ENCODE peak calls at places on chromosomes 4 and X, in five cellular contexts. C is endothelial cell of umbilical vein, T is A549, S is NB4, P is HepG2. A is an unnamed sample.

GRCh38 chr4:110808371-110808878 is 185.5 kb upstream of the PITX2 start:
- DNase-seq in S (no peak), T (no peak), P (no peak), C (no peak), A (no peak)

GRCh38 chr4:100635899-100636298 is 118.1 kb upstream of the EMCN start:
- DNase-seq in C (no peak), T (no peak), S (no peak), P (no peak), A (no peak)

GRCh38 chrX:48956728-48957414 is 536 bp downstream of the OTUD5 start:
- DNase-seq in T (no peak), S (peak; percentile 39), P (no peak), C (peak; percentile 27), A (no peak)

GRCh38 chr4:52016985-52017384 is 3.2 kb downstream of the LRRC66 start:
- DNase-seq in S (no peak), C (peak; percentile 22), T (no peak), P (no peak), A (no peak)

GRCh38 chr4:85842540-85842939 is 367.6 kb downstream of the ARHGAP24 start:
- DNase-seq in P (no peak), T (no peak), C (peak; percentile 96), S (peak; percentile 54), A (no peak)

GRCh38 chr4:41217373-41217772 is 3.0 kb upstream of the APBB2 start:
- DNase-seq in S (no peak), C (no peak), P (no peak), T (no peak), A (no peak)

GRCh38 chrX:51144828-51145442 is 187.7 kb upstream of the NUDT10 start:
- DNase-seq in P (peak; percentile 16), T (peak; percentile 8), S (peak; percentile 51), C (peak; percentile 13), A (peak; percentile 32)

GRCh38 chr4:109411964-109412363 is 21.7 kb upstream of the SEC24B start:
- DNase-seq in P (no peak), T (no peak), C (peak; percentile 32), S (no peak), A (no peak)

GRCh38 chr4:109434007-109434792 is 585 bp downstream of the SEC24B start:
- DNase-seq in C (peak; percentile 57), P (peak; percentile 18), S (peak; percentile 44), T (no peak), A (peak; percentile 59)

GRCh38 chrX:134526399-134526798 is 66.4 kb downstream of the HPRT1 start:
- DNase-seq in P (no peak), S (no peak), C (no peak), T (no peak), A (no peak)

GRCh38 chr4:4320951-4321714 is 31.1 kb downstream of the ZBTB49 start:
- DNase-seq in P (no peak), C (no peak), S (no peak), T (no peak), A (peak; percentile 68)

GRCh38 chr4:5036239-5036638 is 15.0 kb upstream of the STK32B start:
- DNase-seq in T (no peak), S (peak; percentile 83), C (no peak), P (no peak), A (peak; percentile 24)

GRCh38 chr4:170990989-170991589 is 822.1 kb upstream of the GALNTL6 start:
- DNase-seq in S (peak; percentile 60), P (peak; percentile 23), T (no peak), C (no peak), A (peak; percentile 8)

GRCh38 chr4:186021461-186022167 is 47.3 kb upstream of the TLR3 start:
- DNase-seq in S (peak; percentile 13), T (peak; percentile 14), P (peak; percentile 30), C (peak; percentile 69), A (no peak)

GRCh38 chr4:81724925-81725329 is 253.2 kb upstream of the RASGEF1B start:
- DNase-seq in S (no peak), P (peak; percentile 7), T (no peak), C (no peak), A (peak; percentile 23)

GRCh38 chrX:37454537-37455285 is 105.5 kb downstream of the PRRG1 start:
- DNase-seq in P (no peak), C (peak; percentile 32), T (peak; percentile 6), S (no peak), A (no peak)

GRCh38 chrX:50805316-50805715 is 8.7 kb downstream of the SHROOM4 start:
- DNase-seq in P (no peak), T (no peak), S (no peak), C (no peak), A (no peak)

GRCh38 chr4:47499705-47500104 is 14.6 kb downstream of the ATP10D start:
- DNase-seq in C (peak; percentile 26), P (no peak), T (no peak), S (no peak), A (no peak)

GRCh38 chr4:38694330-38694729 is 30.3 kb downstream of the KLF3 start:
- DNase-seq in S (no peak), T (no peak), C (no peak), P (no peak), A (no peak)

GRCh38 chr4:38691251-38692008 is 27.4 kb downstream of the KLF3 start:
- DNase-seq in C (no peak), P (no peak), T (no peak), S (no peak), A (no peak)

GRCh38 chr4:38692421-38692820 is 28.4 kb downstream of the KLF3 start:
- DNase-seq in P (no peak), T (no peak), S (no peak), C (no peak), A (no peak)

GRCh38 chr4:38695844-38696243 is 31.8 kb downstream of the KLF3 start:
- DNase-seq in T (no peak), S (no peak), P (no peak), C (no peak), A (no peak)

GRCh38 chr4:38693531-38693930 is 29.5 kb downstream of the KLF3 start:
- DNase-seq in P (no peak), C (no peak), T (no peak), S (no peak), A (no peak)
- TF ChIP-seq MYC in P (no peak), C (no peak), T (no peak), S (no peak), A (no peak)

GRCh38 chrX:24858004-24858746 is 157.6 kb downstream of the ARX start:
- DNase-seq in C (no peak), T (no peak), P (no peak), S (no peak), A (no peak)
- TF ChIP-seq MYC in C (no peak), T (no peak), P (no peak), S (no peak), A (no peak)

GRCh38 chr4:77012726-77013125 is 63.1 kb downstream of the CCNI start:
- DNase-seq in C (peak; percentile 48), T (no peak), S (no peak), P (no peak), A (no peak)
- TF ChIP-seq MYC in C (no peak), T (no peak), S (no peak), P (no peak), A (no peak)

DNA sequence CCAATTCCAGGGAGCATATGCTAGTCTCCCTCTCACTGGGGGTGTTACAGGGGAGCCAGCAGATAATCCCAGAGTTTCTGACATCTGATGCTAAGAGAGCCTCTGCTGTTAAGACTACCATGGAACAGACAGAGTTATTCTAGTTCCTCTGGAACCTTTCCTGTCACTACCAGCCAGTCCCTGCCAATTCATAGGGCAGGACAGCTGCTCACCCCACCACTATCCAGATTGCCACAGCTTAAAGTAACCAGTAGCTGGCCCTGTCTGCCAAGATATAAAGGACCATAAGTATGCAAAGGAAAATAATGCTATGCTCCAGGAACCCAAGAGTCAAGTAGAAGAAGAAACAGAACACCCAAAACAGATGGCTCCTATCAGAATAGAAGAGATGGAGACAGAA is 293.6 kb downstream of the IQCM start:
- DNase-seq in S (no peak), P (no peak), T (no peak), C (no peak), A (no peak)
- TF ChIP-seq MYC in S (no peak), P (no peak), T (no peak), C (no peak), A (no peak)

A was measured in K562.